ENCODE peak calls at places on chromosomes 1 and 21, in eight cellular contexts. P is upper lobe of left lung, M is lung, L is astrocyte, Y is dorsolateral prefrontal cortex, N is PC-9, A is Karpas-422, W is vagina. Z is an unnamed sample. For H3K27me3, the result is how much of the 10 kb centered on the place peaks cover.

GRCh38 chr1:87367549-87367948 is 38.9 kb downstream of the LMO4 start:
- DNase-seq in N (no peak), Y (no peak), A (no peak), L (no peak), W (no peak), P (no peak), M (no peak), Z (no peak)

GRCh38 chr21:15343066-15343465 is 278.3 kb upstream of the NRIP1 start:
- DNase-seq in Y (no peak), W (no peak), N (no peak), M (no peak), A (no peak), L (peak), P (no peak), Z (no peak)

GRCh38 chr1:92748138-92748537 is 36.8 kb downstream of the EVI5 start:
- DNase-seq in W (no peak), L (no peak), A (no peak), N (no peak), P (no peak), Y (no peak), M (no peak), Z (no peak)

GRCh38 chr1:245986404-245987221 is 520.5 kb downstream of the SMYD3 start:
- DNase-seq in N (peak), A (no peak), W (no peak), P (no peak), L (peak), M (no peak), Y (no peak), Z (no peak)

GRCh38 chr1:87435484-87435883 is 106.8 kb downstream of the LMO4 start:
- DNase-seq in W (no peak), P (no peak), N (peak), A (no peak), Y (no peak), M (no peak), L (peak), Z (no peak)

GRCh38 chr1:158035014-158035413 is 41.6 kb downstream of the KIRREL1 start:
- DNase-seq in M (no peak), W (no peak), A (no peak), N (no peak), P (no peak), Y (no peak), L (no peak), Z (no peak)

GRCh38 chr1:1359668-1360468 is 1.5 kb upstream of the MXRA8 start:
- DNase-seq in P (peak), L (peak), Y (no peak), N (peak), M (no peak), A (no peak), W (no peak), Z (peak)

GRCh38 chr1:14567056-14567455 is 31.4 kb upstream of the KAZN start:
- DNase-seq in Y (no peak), L (no peak), W (no peak), P (no peak), A (peak), N (peak), M (no peak), Z (no peak)

GRCh38 chr1:51634618-51635017 is 17.7 kb downstream of the OSBPL9 start:
- DNase-seq in N (no peak), L (no peak), Y (no peak), W (no peak), A (no peak), P (no peak), M (no peak), Z (no peak)

GRCh38 chr1:207797229-207797973 is 45.5 kb downstream of the CD46 start:
- DNase-seq in L (peak), N (peak), W (no peak), P (no peak), Y (peak), M (peak), A (peak), Z (peak)

GRCh38 chr1:71649588-71649987 is 568.8 kb upstream of the ZRANB2 start:
- DNase-seq in M (no peak), Y (no peak), L (no peak), W (no peak), P (no peak), A (no peak), N (no peak), Z (no peak)

GRCh38 chr21:21714396-21714795 is 716.2 kb downstream of the NCAM2 start:
- DNase-seq in N (no peak), W (no peak), Y (no peak), P (no peak), L (peak), M (no peak), A (no peak), Z (no peak)

GRCh38 chr21:44082648-44083436 is 24.4 kb upstream of the PWP2 start:
- DNase-seq in N (peak), L (no peak), M (no peak), W (no peak), A (no peak), Y (peak), P (no peak), Z (no peak)

GRCh38 chr1:167909691-167910180 is 4.2 kb downstream of the ADCY10 start:
- DNase-seq in M (no peak), Y (no peak), W (no peak), L (no peak), P (no peak), A (no peak), N (no peak), Z (no peak)

GRCh38 chr1:185670187-185670627 is 64.0 kb upstream of the HMCN1 start:
- DNase-seq in A (peak), W (no peak), M (no peak), L (peak), Y (peak), P (no peak), N (peak), Z (peak)

GRCh38 chr1:192485692-192486436 is 89.7 kb upstream of the RGS1 start:
- DNase-seq in A (no peak), M (peak), L (peak), N (peak), W (no peak), P (no peak), Y (no peak), Z (no peak)

GRCh38 chr1:40392206-40392605 is 18.7 kb downstream of the SMAP2 start:
- DNase-seq in W (no peak), A (no peak), N (no peak), Y (peak), L (peak), P (no peak), M (no peak), Z (peak)

GRCh38 chr21:32412998-32413504 is 545 bp downstream of the EVA1C start:
- DNase-seq in N (no peak), L (no peak), W (no peak), Y (peak), M (peak), A (no peak), P (peak), Z (no peak)

GRCh38 chr1:173429517-173430477 is 47.3 kb upstream of the PRDX6 start:
- DNase-seq in A (peak), W (peak), L (peak), P (peak), N (peak), Y (peak), M (peak), Z (peak)

GRCh38 chr1:53155945-53156344 is 13.5 kb upstream of the SLC1A7 start:
- DNase-seq in W (no peak), L (no peak), A (no peak), Y (no peak), N (no peak), P (no peak), M (no peak), Z (no peak)

GRCh38 chr1:8378202-8378601 is 60.3 kb downstream of the SLC45A1 start:
- DNase-seq in W (no peak), M (no peak), N (no peak), P (no peak), A (no peak), Y (no peak), L (no peak), Z (no peak)

GRCh38 chr1:61406467-61406866 is 318.5 kb downstream of the TM2D1 start:
- DNase-seq in Y (no peak), A (no peak), L (no peak), M (no peak), W (no peak), P (peak), N (no peak), Z (no peak)

GRCh38 chr1:47616906-47617305 is 179.1 kb downstream of the FOXD2 start:
- DNase-seq in L (no peak), Y (no peak), W (peak), N (no peak), M (peak), A (no peak), P (no peak), Z (peak)

GRCh38 chr1:46181343-46182260 is 5.3 kb upstream of the P3R3URF start:
- DNase-seq in A (no peak), M (no peak), L (peak), W (no peak), N (peak), P (no peak), Y (no peak), Z (no peak)

GRCh38 chr1:165897326-165898303 is 70.2 kb downstream of the UCK2 start:
- DNase-seq in P (no peak), N (no peak), Y (no peak), A (no peak), W (no peak), L (no peak), M (no peak), Z (no peak)

GRCh38 chr1:44808938-44809917 is 905 bp downstream of the BTBD19 start:
- DNase-seq in P (no peak), A (peak), W (no peak), Y (no peak), M (peak), N (no peak), L (peak), Z (peak)

GRCh38 chr1:153538315-153538821 is 2.4 kb downstream of the S100A5 start:
- DNase-seq in P (no peak), M (no peak), N (no peak), Y (no peak), A (peak), L (no peak), W (no peak), Z (no peak)

GRCh38 chr1:169546087-169546995 is 39.9 kb downstream of the F5 start:
- DNase-seq in A (peak), P (no peak), M (peak), W (no peak), Y (peak), N (peak), L (peak), Z (peak)

GRCh38 chr1:43592051-43592665 is 57.8 kb upstream of the KDM4A start:
- DNase-seq in M (no peak), N (no peak), A (no peak), L (no peak), W (no peak), Y (no peak), P (no peak), Z (no peak)
- H3K27ac ChIP-seq in M (no peak), N (no peak), A (no peak), L (no peak), W (no peak), Y (no peak), P (no peak), Z (no peak)

DNA sequence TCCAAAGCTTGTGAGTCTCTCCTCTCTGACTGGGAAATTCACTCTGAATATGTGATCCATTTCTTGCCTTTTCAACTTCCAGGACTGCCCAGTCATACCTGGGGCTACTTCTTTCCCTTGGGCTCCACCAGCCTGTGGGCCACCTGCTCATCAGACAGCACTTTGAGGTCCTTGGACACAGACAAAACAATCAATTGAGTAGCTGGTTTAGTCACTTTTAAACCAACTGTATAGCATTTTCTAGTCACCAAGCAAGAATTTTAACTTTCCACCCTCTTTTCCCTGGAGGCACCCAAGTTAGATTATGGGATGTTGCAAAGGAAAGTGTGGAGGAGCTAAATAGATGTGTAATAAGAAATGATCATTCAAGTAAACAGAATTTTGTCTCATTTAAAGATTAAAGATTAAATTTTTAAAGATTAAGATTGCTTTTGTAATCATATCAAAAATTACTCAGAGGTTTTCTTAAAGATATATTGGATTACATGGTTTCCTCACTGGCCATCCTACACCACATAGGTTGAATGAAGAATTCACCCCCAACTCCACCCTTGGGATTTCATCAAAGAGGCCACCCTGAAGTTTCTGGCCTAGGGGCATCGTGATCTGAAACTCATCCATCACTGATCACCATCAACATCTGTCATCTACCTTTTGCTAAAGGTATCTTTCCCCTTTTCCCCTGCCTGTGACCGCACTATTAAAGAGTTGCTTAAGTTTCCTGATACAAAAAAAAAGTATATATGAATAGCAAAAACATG is 219.2 kb upstream of the NR5A2 start:
- DNase-seq in A (no peak), N (peak), P (no peak), W (no peak), M (no peak), L (no peak), Y (no peak), Z (no peak)
- H3K27me3 ChIP-seq in A (under half), N (under half), P (under half), W (under half), M (under half), L (under half), Y (under half), Z (under half)

GRCh38 chr1:226987623-226988336 is 47.7 kb downstream of the COQ8A start:
- DNase-seq in W (no peak), Y (no peak), M (no peak), N (no peak), A (no peak), P (peak), L (no peak), Z (no peak)

GRCh38 chr1:226985839-226986463 is 45.9 kb downstream of the COQ8A start:
- DNase-seq in M (no peak), Y (no peak), N (no peak), L (no peak), W (no peak), A (no peak), P (peak), Z (no peak)

GRCh38 chr1:226988337-226988672 is 48.2 kb downstream of the COQ8A start:
- DNase-seq in Y (no peak), M (no peak), P (no peak), W (no peak), N (peak), L (no peak), A (no peak), Z (no peak)

GRCh38 chr1:226986496-226987178 is 46.5 kb downstream of the COQ8A start:
- DNase-seq in Y (no peak), W (no peak), M (peak), N (no peak), P (peak), L (no peak), A (no peak), Z (no peak)

DNA sequence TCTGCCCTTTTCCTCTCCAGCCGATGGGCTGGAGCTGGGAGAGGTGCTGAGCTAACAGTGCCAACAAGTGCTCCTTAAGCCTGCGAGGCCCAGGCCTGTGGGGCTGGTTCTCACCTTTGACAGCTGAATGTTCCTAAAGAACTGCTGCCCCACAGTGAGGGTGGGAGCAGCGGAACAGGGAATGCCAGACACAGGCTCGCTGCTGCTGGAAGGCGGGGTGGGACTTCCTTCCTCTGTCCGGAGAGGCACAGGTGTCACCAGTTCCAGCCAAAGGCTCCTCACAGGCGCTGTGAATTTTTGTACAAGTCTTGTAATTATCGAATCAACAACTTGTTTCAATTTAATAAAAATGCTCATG is 47.1 kb downstream of the COQ8A start:
- DNase-seq in M (no peak), P (no peak), W (no peak), N (no peak), L (no peak), A (no peak), Y (no peak), Z (no peak)
- H3K27ac ChIP-seq in M (no peak), P (no peak), W (no peak), N (no peak), L (no peak), A (no peak), Y (peak), Z (no peak)

GRCh38 chr1:236143104-236143948 is 987 bp downstream of the GPR137B start:
- DNase-seq in W (no peak), N (no peak), A (peak), Y (no peak), L (peak), M (no peak), P (peak), Z (no peak)

GRCh38 chr1:236142358-236143103 is at the start of gene GPR137B:
- DNase-seq in A (peak), L (peak), N (no peak), M (no peak), W (no peak), P (peak), Y (peak), Z (peak)

GRCh38 chr1:236147068-236147467 is 4.7 kb downstream of the GPR137B start:
- DNase-seq in Y (no peak), L (no peak), M (no peak), P (no peak), N (no peak), W (no peak), A (no peak), Z (no peak)

GRCh38 chr1:236144033-236144432 is 1.7 kb downstream of the GPR137B start:
- DNase-seq in L (no peak), W (no peak), Y (no peak), N (no peak), A (peak), P (no peak), M (no peak), Z (no peak)

GRCh38 chr1:236144446-236145150 is 2.3 kb downstream of the GPR137B start:
- DNase-seq in Y (no peak), W (no peak), M (no peak), L (no peak), A (peak), N (no peak), P (no peak), Z (no peak)
- H3K27me3 ChIP-seq in Y (under half), W (under half), M (under half), L (under half), A (under half), N (under half), P (under half), Z (under half)

GRCh38 chr1:10640843-10641553 is 155.4 kb downstream of the CASZ1 start:
- DNase-seq in W (no peak), Y (no peak), N (no peak), L (no peak), A (no peak), P (no peak), M (no peak), Z (no peak)
- H3K27ac ChIP-seq in W (no peak), Y (no peak), N (no peak), L (no peak), A (no peak), P (peak), M (no peak), Z (no peak)